ENCODE peak calls at places on chromosomes 5 and 9, in four cellular contexts. R, N, K and E are unnamed samples.
A peak's percentile ranks its signal among the peaks of the same experiment; 100 is the strongest.

GRCh38 chr9:132068604-132069003 is 11.1 kb downstream of the MED27 start:
- DNase-seq in K (no peak), R (no peak), N (no peak), E (no peak)

GRCh38 chr9:112020680-112021596 is 124.3 kb downstream of the UGCG start:
- DNase-seq in K (no peak), R (peak; percentile 13), N (no peak), E (no peak)

GRCh38 chr5:134133995-134134541 is 19.6 kb downstream of the TCF7 start:
- DNase-seq in N (no peak), K (no peak), R (no peak), E (no peak)

GRCh38 chr9:133509179-133510083 is 15.3 kb downstream of the MYMK start:
- DNase-seq in N (no peak), K (no peak), R (no peak), E (peak; percentile 83)

GRCh38 chr9:37005517-37006140 is 28.4 kb downstream of the PAX5 start:
- DNase-seq in K (no peak), R (no peak), N (no peak), E (no peak)

GRCh38 chr5:84696651-84697050 is 312.0 kb upstream of the EDIL3 start:
- DNase-seq in R (no peak), N (no peak), K (no peak), E (no peak)

GRCh38 chr9:2466703-2467102 is 154.9 kb upstream of the VLDLR start:
- DNase-seq in K (no peak), N (no peak), R (no peak), E (no peak)

GRCh38 chr9:121699271-121700164 is 48.1 kb downstream of the DAB2IP start:
- DNase-seq in R (no peak), N (no peak), K (no peak), E (no peak)

GRCh38 chr5:41507501-41507900 is 2.9 kb downstream of the PLCXD3 start:
- DNase-seq in K (no peak), R (no peak), N (no peak), E (no peak)

GRCh38 chr5:119072496-119072895 is 1.6 kb downstream of the DMXL1 start:
- DNase-seq in K (no peak), N (no peak), R (no peak), E (no peak)
- TF ChIP-seq ZNF274 in K (no peak), N (no peak), R (no peak), E (no peak)

GRCh38 chr5:156142867-156143266 is 184.1 kb upstream of the SGCD start:
- DNase-seq in N (no peak), R (no peak), K (no peak), E (no peak)
- TF ChIP-seq ZNF274 in N (no peak), R (no peak), K (no peak), E (no peak)

DNA sequence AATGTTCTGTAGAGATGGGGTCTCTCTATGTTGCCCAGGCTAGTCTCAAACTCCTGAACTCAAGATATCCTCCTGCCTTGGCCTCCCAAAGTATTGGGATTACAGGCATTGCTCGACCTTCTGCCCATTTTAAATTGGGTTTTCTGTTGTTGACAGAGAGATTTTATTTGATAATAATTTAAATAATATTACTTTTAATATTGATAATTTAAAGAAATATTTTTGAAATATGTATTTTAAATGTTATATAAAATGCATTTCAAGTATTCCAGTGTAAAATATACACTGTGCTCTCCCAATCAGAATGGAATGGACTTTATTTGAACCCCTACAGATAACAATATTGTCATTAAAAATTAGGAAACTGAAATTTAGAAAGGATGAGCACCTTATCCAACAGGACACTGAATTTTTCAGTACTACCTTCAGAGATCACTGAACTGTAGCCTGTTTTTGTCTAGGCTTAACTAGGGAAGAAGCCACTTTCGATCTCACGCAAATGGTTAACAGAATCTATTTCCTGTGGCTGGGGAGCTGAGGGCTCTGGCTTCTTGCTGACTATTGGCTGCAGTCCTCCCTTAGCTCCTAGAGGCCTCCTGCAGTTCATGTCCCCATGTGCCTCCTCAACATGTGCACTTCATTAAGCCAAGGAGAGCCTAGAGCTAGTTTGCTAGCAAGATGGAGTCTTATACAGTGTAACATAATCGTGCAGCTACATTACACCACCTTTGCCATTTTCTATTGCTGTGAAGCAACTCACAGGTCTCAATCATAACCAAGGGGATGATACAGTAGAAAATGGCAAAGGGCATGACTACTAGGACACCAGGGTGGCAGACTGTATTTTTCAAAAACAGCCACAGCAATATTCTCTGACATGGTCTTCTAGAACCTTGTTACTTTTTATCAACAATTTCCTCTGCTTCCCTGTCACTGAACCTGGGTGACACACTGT is 150.0 kb downstream of the CDC42SE2 start:
- DNase-seq in R (no peak), K (no peak), N (no peak), E (no peak)
- TF ChIP-seq ZNF274 in R (no peak), K (no peak), N (no peak), E (no peak)

GRCh38 chr5:109610581-109610980 is 79.1 kb upstream of the MAN2A1 start:
- DNase-seq in R (no peak), N (no peak), K (no peak), E (no peak)

GRCh38 chr5:109611061-109611460 is 78.7 kb upstream of the MAN2A1 start:
- DNase-seq in K (no peak), N (no peak), R (no peak), E (no peak)

GRCh38 chr5:109612278-109612905 is 77.3 kb upstream of the MAN2A1 start:
- DNase-seq in K (no peak), R (no peak), N (no peak), E (no peak)

GRCh38 chr5:109614316-109614715 is 75.4 kb upstream of the MAN2A1 start:
- DNase-seq in K (no peak), R (no peak), N (no peak), E (no peak)

GRCh38 chr5:109611505-109611904 is 78.2 kb upstream of the MAN2A1 start:
- DNase-seq in R (no peak), K (no peak), N (no peak), E (no peak)
- TF ChIP-seq ZNF274 in R (no peak), K (no peak), N (no peak), E (no peak)

DNA sequence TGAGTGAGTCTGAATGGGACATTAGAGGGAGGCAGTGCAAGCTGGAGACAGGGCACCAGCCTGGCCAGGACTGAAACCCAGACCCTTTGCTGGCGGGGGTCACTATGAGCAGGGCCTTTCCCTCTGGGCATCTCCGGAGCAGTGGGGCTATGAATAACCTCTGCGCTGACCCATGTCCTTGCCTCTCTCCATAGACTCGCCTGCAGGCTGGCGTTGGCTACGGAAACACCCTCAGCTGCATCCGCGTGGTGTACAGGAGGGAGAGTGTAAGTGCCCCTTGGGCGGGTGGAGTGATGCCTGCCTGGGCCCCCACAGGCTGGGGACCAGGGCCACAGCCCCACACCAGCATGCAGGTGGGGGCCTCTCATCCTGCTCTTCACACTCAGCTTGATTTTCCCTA is 15.8 kb downstream of the SLC25A48 start:
- DNase-seq in K (no peak), N (no peak), R (no peak), E (no peak)
- TF ChIP-seq ZNF274 in K (no peak), N (no peak), R (no peak), E (no peak)

GRCh38 chr5:179870403-179870903 is 11.8 kb upstream of the MRNIP start:
- DNase-seq in R (peak; percentile 29), N (peak; percentile 43), K (peak; percentile 85), E (peak; percentile 23)

GRCh38 chr5:179868541-179868940 is 9.9 kb upstream of the MRNIP start:
- DNase-seq in K (no peak), R (no peak), N (no peak), E (no peak)

GRCh38 chr5:179869641-179870402 is 11.2 kb upstream of the MRNIP start:
- DNase-seq in N (no peak), R (no peak), K (no peak), E (no peak)

GRCh38 chr5:179867476-179867875 is 8.9 kb upstream of the MRNIP start:
- DNase-seq in N (no peak), R (no peak), K (no peak), E (no peak)

GRCh38 chr5:179869101-179869500 is 10.5 kb upstream of the MRNIP start:
- DNase-seq in K (no peak), N (no peak), R (no peak), E (no peak)
- TF ChIP-seq ZNF274 in K (no peak), N (no peak), R (no peak), E (no peak)